ENCODE peak calls at places on chromosomes 7 and 10, in ten cellular contexts. M is pancreas, T is choroid plexus epithelial cell, E is AG09309, V is neural crest cell, R is AG09319, P is natural killer cell, W is GM06990, C is esophagus squamous epithelium, S is epithelial cell of proximal tubule. N is an unnamed sample.

GRCh38 chr7:29565186-29565540 is 1.5 kb downstream of the PRR15 start:
- DNase-seq in S (peak; percentile 25), P (no peak), W (no peak), T (peak; percentile 25), V (no peak), E (no peak), M (no peak), C (no peak), R (no peak), N (no peak)

GRCh38 chr10:93481931-93482834 is at the start of gene MYOF:
- DNase-seq in M (peak; percentile 67), T (peak; percentile 95), V (no peak), E (no peak), P (no peak), C (no peak), S (no peak), W (peak; percentile 47), R (peak; percentile 79), N (no peak)

GRCh38 chr10:121183241-121183640 is 332.1 kb downstream of the WDR11 start:
- DNase-seq in C (no peak), W (no peak), R (no peak), P (no peak), E (no peak), M (no peak), T (no peak), S (no peak), V (no peak), N (no peak)

GRCh38 chr7:25496394-25497103 is 268.3 kb upstream of the NPVF start:
- DNase-seq in V (no peak), W (peak; percentile 18), E (no peak), C (no peak), P (no peak), S (no peak), R (no peak), T (no peak), M (no peak), N (no peak)

GRCh38 chr10:123743441-123744225 is 77.5 kb downstream of the GPR26 start:
- DNase-seq in V (no peak), E (no peak), T (no peak), M (no peak), S (no peak), C (no peak), W (no peak), R (peak; percentile 19), P (no peak), N (no peak)

GRCh38 chr7:88806280-88807037 is 10.9 kb upstream of the TEX47 start:
- DNase-seq in M (no peak), P (no peak), E (no peak), R (no peak), T (no peak), C (no peak), S (peak; percentile 45), W (no peak), V (no peak), N (no peak)

GRCh38 chr7:129686063-129686462 is 74.5 kb downstream of the NRF1 start:
- DNase-seq in R (no peak), V (no peak), P (no peak), T (no peak), S (no peak), E (no peak), C (no peak), M (no peak), W (no peak), N (no peak)

GRCh38 chr10:27819781-27820531 is 74.3 kb upstream of the MKX start:
- DNase-seq in V (no peak), R (peak; percentile 58), E (peak; percentile 81), W (no peak), S (peak; percentile 7), P (no peak), M (peak; percentile 63), C (no peak), T (peak; percentile 17), N (no peak)

GRCh38 chr7:40584667-40585433 is 450.0 kb downstream of the SUGCT start:
- DNase-seq in W (no peak), V (no peak), T (peak; percentile 37), M (no peak), E (no peak), P (no peak), C (no peak), S (no peak), R (no peak), N (no peak)

GRCh38 chr7:108459922-108460551 is 3.8 kb upstream of the NRCAM start:
- DNase-seq in R (no peak), C (no peak), W (no peak), T (peak; percentile 67), S (no peak), M (no peak), P (no peak), E (no peak), V (no peak), N (no peak)

GRCh38 chr10:98251399-98251798 is 16.6 kb downstream of the LOXL4 start:
- DNase-seq in P (peak; percentile 13), T (no peak), V (no peak), S (no peak), R (no peak), E (no peak), C (no peak), M (no peak), W (no peak), N (no peak)
- TF ChIP-seq CTCF in P (no peak), T (no peak), V (no peak), S (no peak), R (no peak), E (no peak), C (no peak), M (no peak), W (no peak), N (no peak)

GRCh38 chr7:43904533-43905208 is 1.7 kb downstream of the URGCP start:
- DNase-seq in S (no peak), E (no peak), V (no peak), T (no peak), C (no peak), W (no peak), R (no peak), M (no peak), P (no peak), N (no peak)
- TF ChIP-seq CTCF in S (no peak), E (no peak), V (no peak), T (no peak), C (no peak), W (no peak), R (no peak), M (no peak), P (no peak), N (no peak)

GRCh38 chr10:12338981-12339380 is 10.4 kb upstream of the CAMK1D start:
- DNase-seq in M (no peak), R (no peak), P (no peak), C (no peak), W (no peak), T (no peak), S (no peak), E (no peak), V (no peak), N (no peak)
- TF ChIP-seq CTCF in M (no peak), R (no peak), P (no peak), C (no peak), W (no peak), T (no peak), S (no peak), E (no peak), V (no peak), N (no peak)

GRCh38 chr7:44131173-44132009 is 8.0 kb upstream of the POLD2 start:
- DNase-seq in M (no peak), S (no peak), T (peak; percentile 38), P (no peak), C (no peak), W (no peak), R (no peak), E (no peak), V (no peak), N (no peak)
- TF ChIP-seq CTCF in M (no peak), S (peak; percentile 71), T (peak; percentile 57), P (no peak), C (no peak), W (peak; percentile 26), R (peak; percentile 37), E (peak; percentile 57), V (peak; percentile 37), N (no peak)

DNA sequence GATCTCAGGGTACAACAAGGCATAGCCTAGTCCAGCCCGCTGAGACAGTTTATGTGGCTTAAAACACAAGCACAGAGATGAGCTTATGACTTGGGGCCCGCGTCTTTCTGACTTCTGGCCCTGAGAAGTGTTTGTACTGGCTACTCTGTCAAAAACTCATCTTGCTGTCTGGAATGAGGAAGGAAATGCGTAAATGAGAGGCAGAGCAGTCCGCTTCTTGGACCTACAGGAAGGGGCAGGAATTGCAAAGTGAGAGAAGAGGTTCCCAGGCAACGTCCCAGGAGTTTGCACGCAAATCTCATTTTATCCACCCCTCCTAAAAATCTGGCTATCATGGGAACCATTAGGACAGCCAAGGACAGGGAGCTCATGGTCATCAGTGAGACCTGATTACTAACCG is 5.5 kb downstream of the ANXA11 start:
- DNase-seq in R (peak; percentile 68), W (no peak), E (peak; percentile 63), P (no peak), C (no peak), M (no peak), V (no peak), T (peak; percentile 91), S (no peak), N (no peak)
- TF ChIP-seq CTCF in R (peak; percentile 27), W (no peak), E (peak; percentile 20), P (no peak), C (no peak), M (no peak), V (no peak), T (peak; percentile 54), S (peak; percentile 32), N (no peak)

DNA sequence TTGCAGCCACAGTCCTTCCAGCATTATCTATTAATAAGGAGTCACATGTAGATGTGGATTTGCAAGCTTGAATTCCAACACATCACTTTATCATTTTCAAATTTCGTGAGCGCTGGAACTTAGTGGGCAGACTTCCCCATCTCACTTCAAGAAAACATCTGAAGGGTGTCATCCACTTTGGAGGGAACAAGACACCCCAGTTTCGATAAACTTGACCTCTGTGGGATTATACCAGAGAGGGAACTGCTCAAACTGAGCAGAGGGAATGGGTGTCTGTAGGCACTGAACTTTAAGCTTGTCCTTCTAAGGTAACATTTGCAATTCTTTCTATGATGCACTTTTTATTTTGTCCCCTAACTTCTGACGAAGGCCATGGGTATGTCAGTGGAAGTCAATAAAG is 27.5 kb downstream of the ADRB1 start:
- DNase-seq in V (no peak), M (no peak), W (no peak), S (no peak), R (no peak), P (no peak), E (no peak), T (no peak), C (no peak), N (no peak)
- TF ChIP-seq CTCF in V (no peak), M (no peak), W (no peak), S (no peak), R (no peak), P (no peak), E (no peak), T (no peak), C (no peak), N (no peak)

N was measured in activated B cell treated with CpG ODN at 0.5 μM for 24 hours.